ENCODE peak calls at places on chromosomes 1 and 21, in nine cellular contexts. F is dorsolateral prefrontal cortex, K is upper lobe of left lung, U is fibroblast of lung, L is left lung, O is pancreas, C is RWPE2, H is progenitor cell of endocrine pancreas, R is WTC11. M is an unnamed sample.

GRCh38 chr1:100896481-100896982 is 642 bp downstream of the SLC30A7 start:
- DNase-seq in R (no peak), K (no peak), L (no peak), O (peak; percentile 26), U (peak; percentile 53), F (no peak), H (no peak), C (no peak), M (no peak)

GRCh38 chr1:94634977-94635416 is 93.4 kb upstream of the F3 start:
- DNase-seq in F (no peak), K (no peak), U (no peak), L (no peak), H (no peak), R (no peak), C (no peak), O (no peak), M (no peak)

GRCh38 chr1:156901966-156902922 is 8.7 kb downstream of the PEAR1 start:
- DNase-seq in O (no peak), L (no peak), K (no peak), U (no peak), F (no peak), C (no peak), H (no peak), R (no peak), M (no peak)

GRCh38 chr1:62082456-62083363 is 111.9 kb upstream of the L1TD1 start:
- DNase-seq in L (no peak), R (peak; percentile 57), K (no peak), O (no peak), F (no peak), C (no peak), U (peak; percentile 56), H (peak; percentile 12), M (no peak)

GRCh38 chr1:116389705-116390104 is 16.7 kb downstream of the ATP1A1 start:
- DNase-seq in R (no peak), U (no peak), F (no peak), C (no peak), O (no peak), H (no peak), L (no peak), K (no peak), M (no peak)

GRCh38 chr1:228043281-228043845 is 36.6 kb downstream of the WNT3A start:
- DNase-seq in R (no peak), H (no peak), C (no peak), O (no peak), U (no peak), L (peak; percentile 48), F (peak; percentile 2), K (no peak), M (no peak)

GRCh38 chr1:83619497-83619896 is 379.4 kb downstream of the TTLL7 start:
- DNase-seq in O (no peak), H (no peak), F (no peak), L (no peak), R (no peak), K (no peak), U (no peak), C (no peak), M (no peak)

GRCh38 chr1:51175278-51175677 is 60.8 kb upstream of the RNF11 start:
- DNase-seq in K (no peak), R (no peak), L (no peak), U (no peak), H (no peak), O (no peak), F (no peak), C (no peak), M (no peak)

GRCh38 chr1:57195436-57195941 is 228.4 kb downstream of the DAB1 start:
- DNase-seq in L (no peak), U (no peak), O (no peak), F (no peak), R (no peak), K (no peak), C (no peak), H (no peak), M (no peak)

GRCh38 chr1:51768971-51769601 is 109.4 kb downstream of the NRDC start:
- DNase-seq in O (no peak), F (no peak), H (no peak), U (peak; percentile 85), L (no peak), K (no peak), C (no peak), R (no peak), M (no peak)

GRCh38 chr21:45997205-45997494 is 15.6 kb downstream of the COL6A1 start:
- DNase-seq in K (no peak), R (no peak), L (no peak), O (no peak), C (peak; percentile 46), F (peak; percentile 7), H (no peak), U (no peak), M (no peak)

GRCh38 chr1:10617318-10617717 is 142.6 kb downstream of the PEX14 start:
- DNase-seq in U (no peak), C (no peak), F (no peak), K (no peak), H (no peak), R (no peak), O (no peak), L (no peak), M (no peak)

GRCh38 chr1:1069711-1070676 is 4.1 kb downstream of the RNF223 start:
- DNase-seq in R (no peak), K (peak; percentile 88), O (no peak), C (no peak), F (no peak), H (no peak), U (no peak), L (no peak), M (no peak)

DNA sequence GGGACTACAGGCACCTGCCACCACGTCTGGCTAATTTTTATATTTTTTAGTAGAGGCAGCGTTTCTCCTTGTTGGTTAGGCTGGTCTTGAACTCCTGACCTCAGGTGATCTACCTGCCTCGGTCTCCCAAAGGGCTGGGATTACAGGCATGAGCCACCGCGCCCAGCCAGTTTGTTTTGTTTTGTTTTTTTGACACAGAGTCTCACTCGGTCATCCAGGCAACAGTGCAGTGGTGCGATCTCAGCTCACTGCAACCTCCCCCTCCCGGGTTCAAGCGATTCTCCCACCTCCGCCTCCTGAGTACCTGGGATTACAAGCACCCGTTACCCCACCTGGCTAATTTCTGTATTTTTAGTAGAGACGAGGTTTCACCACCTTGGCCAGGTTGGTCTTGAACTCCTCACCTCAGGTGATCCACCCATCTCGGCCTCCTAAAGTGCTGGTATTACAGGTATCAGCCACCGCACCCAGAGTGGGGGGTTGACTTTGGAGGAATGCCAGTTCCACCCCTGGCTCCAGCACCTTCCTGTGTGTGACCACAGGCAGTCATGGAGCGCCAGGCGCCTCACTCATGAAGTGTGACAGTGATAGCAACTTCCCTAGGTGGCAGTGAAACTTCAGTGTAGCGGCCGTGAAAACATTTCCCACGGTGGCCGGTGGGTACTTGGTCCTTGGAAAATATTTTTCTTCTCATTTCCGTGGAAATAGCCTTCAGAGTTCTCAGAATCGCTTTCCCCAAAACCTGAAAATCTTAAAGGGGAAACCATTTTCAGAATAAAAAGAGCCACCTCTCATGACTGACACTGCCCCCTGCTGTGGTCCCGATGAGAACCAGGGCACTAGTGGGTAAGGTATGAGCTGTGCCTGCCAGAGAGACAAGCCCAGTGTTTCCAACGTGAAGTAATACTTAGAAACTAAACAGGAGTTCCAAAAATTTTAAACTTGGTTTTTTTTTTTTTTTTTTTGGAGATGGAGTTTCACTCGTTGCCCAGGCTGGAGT is 48.6 kb downstream of the WDR4 start:
- DNase-seq in R (no peak), F (no peak), H (no peak), U (no peak), K (no peak), C (no peak), O (no peak), L (no peak), M (peak; percentile 45)
- TF ChIP-seq CTCF in R (no peak), F (no peak), H (no peak), U (no peak), K (no peak), C (no peak), O (no peak), L (no peak), M (peak; percentile 39)

GRCh38 chr1:171742577-171742922 is 685 bp upstream of the VAMP4 start:
- DNase-seq in L (peak; percentile 52), H (no peak), F (no peak), O (peak; percentile 37), C (no peak), R (peak; percentile 29), U (peak; percentile 61), K (no peak), M (no peak)

GRCh38 chr1:171741872-171742576 is at the start of gene VAMP4:
- DNase-seq in F (peak; percentile 76), K (peak; percentile 98), R (peak; percentile 92), U (peak; percentile 80), C (peak; percentile 70), L (peak; percentile 92), H (peak; percentile 74), O (peak; percentile 87), M (peak; percentile 83)

GRCh38 chr1:171740356-171740863 is 1.5 kb downstream of the VAMP4 start:
- DNase-seq in F (no peak), U (no peak), O (no peak), L (no peak), C (no peak), R (no peak), H (no peak), K (no peak), M (no peak)

GRCh38 chr1:171740987-171741871 is 636 bp downstream of the VAMP4 start:
- DNase-seq in K (no peak), R (no peak), O (peak; percentile 33), U (peak; percentile 27), F (no peak), H (no peak), C (no peak), L (peak; percentile 49), M (no peak)

GRCh38 chr1:171743014-171743870 is 1.4 kb upstream of the VAMP4 start:
- DNase-seq in U (peak; percentile 87), L (no peak), K (no peak), O (no peak), H (no peak), F (no peak), R (no peak), C (no peak), M (no peak)
- TF ChIP-seq CTCF in U (no peak), L (no peak), K (no peak), O (no peak), H (no peak), F (no peak), R (no peak), C (no peak), M (no peak)

GRCh38 chr1:42618866-42619265 is 39.4 kb upstream of the PPIH start:
- DNase-seq in C (no peak), R (no peak), U (peak; percentile 12), L (no peak), O (no peak), F (no peak), H (no peak), K (no peak), M (no peak)

DNA sequence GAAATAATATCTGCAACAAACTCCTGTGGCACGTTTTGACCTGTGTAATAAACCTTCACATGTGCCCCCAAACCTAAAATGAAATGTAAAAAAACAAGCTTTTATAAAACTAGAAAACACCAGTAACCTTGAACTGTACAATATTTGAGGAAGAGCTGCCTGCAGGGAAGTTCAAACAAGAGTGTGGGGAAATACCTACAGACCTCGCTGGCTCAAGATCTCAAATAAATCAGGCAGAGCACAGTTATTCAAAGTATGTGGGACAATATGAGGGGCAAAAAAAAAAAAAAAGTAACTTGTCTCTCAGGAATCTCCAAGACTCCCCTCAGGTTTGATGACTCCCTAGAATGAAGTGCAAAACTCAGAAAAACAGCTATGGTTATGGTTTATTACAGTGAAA is 37.9 kb upstream of the PPIH start:
- DNase-seq in C (no peak), R (no peak), K (no peak), F (no peak), U (no peak), L (no peak), H (no peak), O (no peak), M (no peak)
- TF ChIP-seq CTCF in C (no peak), R (no peak), K (no peak), F (no peak), U (no peak), L (no peak), H (no peak), O (no peak), M (no peak)

GRCh38 chr21:37220433-37220980 is 46.6 kb downstream of the VPS26C start:
- DNase-seq in F (no peak), U (peak; percentile 64), C (no peak), H (no peak), R (peak; percentile 24), O (no peak), K (no peak), L (no peak), M (no peak)
- TF ChIP-seq CTCF in F (no peak), U (peak; percentile 13), C (no peak), H (no peak), R (no peak), O (no peak), K (no peak), L (no peak), M (no peak)